ENCODE peak calls at places on chromosomes 4 and X, in five cellular contexts. W is tibial nerve; Z is hepatocyte; N is pancreas; Q is effector memory CD4-positive, alpha-beta T cell. X is an unnamed sample.
A peak's percentile ranks its signal among the peaks of the same experiment; 100 is the strongest.

GRCh38 chrX:56462389-56462788 is 101.0 kb upstream of the UBQLN2 start:
- DNase-seq in W (no peak), Z (no peak), N (no peak), Q (no peak), X (no peak)

GRCh38 chrX:38860106-38861013 is 59.1 kb downstream of the MID1IP1 start:
- DNase-seq in W (no peak), Z (no peak), N (no peak), Q (no peak), X (no peak)

GRCh38 chr4:88755454-88755853 is 57.8 kb upstream of the NAP1L5 start:
- DNase-seq in W (no peak), Z (no peak), N (no peak), Q (no peak), X (no peak)

GRCh38 chrX:7120578-7121219 is 26.8 kb upstream of the STS start:
- DNase-seq in W (no peak), Z (peak; percentile 23), N (no peak), Q (no peak), X (no peak)

GRCh38 chr4:72312032-72312650 is 256.9 kb downstream of the ADAMTS3 start:
- DNase-seq in W (peak; percentile 72), Z (peak; percentile 55), N (no peak), Q (no peak), X (no peak)

GRCh38 chr4:73847507-73848182 is 5.5 kb upstream of the PF4V1 start:
- DNase-seq in W (no peak), Z (no peak), N (no peak), Q (no peak), X (no peak)

GRCh38 chr4:185020863-185021761 is 2.8 kb downstream of the HELT start:
- DNase-seq in W (no peak), Z (no peak), N (no peak), Q (no peak), X (no peak)

GRCh38 chr4:66169341-66169740 is 499.1 kb upstream of the EPHA5 start:
- DNase-seq in W (no peak), Z (no peak), N (no peak), Q (no peak), X (no peak)

GRCh38 chr4:153603258-153603657 is 80.8 kb upstream of the TLR2 start:
- DNase-seq in W (no peak), Z (no peak), N (no peak), Q (no peak), X (no peak)

GRCh38 chr4:76212851-76213414 is 691 bp downstream of the SCARB2 start:
- DNase-seq in W (no peak), Z (no peak), N (no peak), Q (peak; percentile 43), X (peak; percentile 20)

GRCh38 chr4:1822568-1823544 is 29.8 kb downstream of the FGFR3 start:
- DNase-seq in W (no peak), Z (no peak), N (no peak), Q (no peak), X (no peak)

GRCh38 chrX:118824173-118824782 is 654 bp downstream of the ZCCHC12 start:
- DNase-seq in W (no peak), Z (no peak), N (no peak), Q (no peak), X (no peak)

GRCh38 chrX:155246748-155247147 is 17.5 kb downstream of the RAB39B start:
- DNase-seq in W (no peak), Z (no peak), N (no peak), Q (no peak), X (no peak)

GRCh38 chr4:17780461-17781071 is 855 bp downstream of the FAM184B start:
- DNase-seq in W (no peak), Z (no peak), N (no peak), Q (no peak), X (no peak)

GRCh38 chr4:149531861-149532260 is 283.8 kb downstream of the IQCM start:
- DNase-seq in W (no peak), Z (peak; percentile 21), N (no peak), Q (no peak), X (no peak)

GRCh38 chr4:24244663-24245519 is 339.5 kb downstream of the DHX15 start:
- DNase-seq in W (peak; percentile 23), Z (no peak), N (no peak), Q (no peak), X (no peak)

GRCh38 chr4:79241846-79242245 is 84.0 kb downstream of the NAA11 start:
- DNase-seq in W (no peak), Z (no peak), N (no peak), Q (no peak), X (no peak)

GRCh38 chr4:65050786-65051185 is 619.5 kb downstream of the EPHA5 start:
- DNase-seq in W (no peak), Z (peak; percentile 9), N (no peak), Q (no peak), X (no peak)

GRCh38 chr4:10204401-10205058 is 87.9 kb upstream of the WDR1 start:
- DNase-seq in W (no peak), Z (no peak), N (no peak), Q (no peak), X (no peak)

GRCh38 chr4:7262134-7262533 is 69.8 kb downstream of the SORCS2 start:
- DNase-seq in W (no peak), Z (no peak), N (no peak), Q (no peak), X (no peak)

GRCh38 chr4:7260569-7260968 is 68.2 kb downstream of the SORCS2 start:
- DNase-seq in W (no peak), Z (no peak), N (no peak), Q (no peak), X (no peak)

GRCh38 chr4:7259039-7259438 is 66.7 kb downstream of the SORCS2 start:
- DNase-seq in W (no peak), Z (no peak), N (no peak), Q (no peak), X (no peak)

GRCh38 chr4:7263166-7263565 is 70.8 kb downstream of the SORCS2 start:
- DNase-seq in W (no peak), Z (no peak), N (no peak), Q (no peak), X (no peak)

GRCh38 chr4:7261174-7261573 is 68.8 kb downstream of the SORCS2 start:
- DNase-seq in W (no peak), Z (no peak), N (no peak), Q (no peak), X (no peak)
- H3K27ac ChIP-seq in W (no peak overlapping the region), Z (no peak overlapping the region), N (no peak overlapping the region), Q (no peak overlapping the region), X (no peak overlapping the region)

GRCh38 chr4:41982716-41983115 is 1.2 kb downstream of the DCAF4L1 start:
- DNase-seq in W (no peak), Z (no peak), N (no peak), Q (no peak), X (no peak)

GRCh38 chr4:41990029-41990382 is 324 bp upstream of the SLC30A9 start:
- DNase-seq in W (no peak), Z (no peak), N (no peak), Q (no peak), X (no peak)

GRCh38 chr4:41990383-41991111 is at the start of gene SLC30A9:
- DNase-seq in W (peak; percentile 95), Z (peak; percentile 97), N (peak; percentile 96), Q (peak; percentile 89), X (peak; percentile 93)

GRCh38 chr4:41981456-41981855 is at the start of gene DCAF4L1:
- DNase-seq in W (no peak), Z (no peak), N (no peak), Q (no peak), X (no peak)

DNA sequence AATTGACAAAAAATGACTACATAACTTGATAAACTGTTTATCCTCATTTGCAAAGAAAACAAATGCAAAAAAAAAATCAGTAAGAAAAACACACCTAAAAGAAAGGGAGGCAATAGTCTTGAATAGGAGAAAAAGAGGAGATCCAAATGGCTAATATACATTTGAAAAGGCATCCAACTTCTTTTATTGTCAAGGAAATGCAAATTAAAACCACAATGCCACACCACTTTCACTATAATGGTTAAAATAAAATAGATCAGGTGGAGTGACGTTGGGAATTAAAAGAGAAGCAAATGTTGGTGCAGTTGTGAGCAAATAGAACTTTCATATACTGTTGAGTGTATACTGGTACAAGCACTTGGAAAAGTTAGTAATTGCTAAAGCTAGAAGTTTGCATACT is 3.6 kb downstream of the DCAF4L1 start:
- DNase-seq in W (no peak), Z (no peak), N (no peak), Q (no peak), X (no peak)
- H3K4me3 ChIP-seq in W (no peak overlapping the region), Z (no peak overlapping the region), N (no peak overlapping the region), Q (no peak overlapping the region), X (no peak overlapping the region)

DNA sequence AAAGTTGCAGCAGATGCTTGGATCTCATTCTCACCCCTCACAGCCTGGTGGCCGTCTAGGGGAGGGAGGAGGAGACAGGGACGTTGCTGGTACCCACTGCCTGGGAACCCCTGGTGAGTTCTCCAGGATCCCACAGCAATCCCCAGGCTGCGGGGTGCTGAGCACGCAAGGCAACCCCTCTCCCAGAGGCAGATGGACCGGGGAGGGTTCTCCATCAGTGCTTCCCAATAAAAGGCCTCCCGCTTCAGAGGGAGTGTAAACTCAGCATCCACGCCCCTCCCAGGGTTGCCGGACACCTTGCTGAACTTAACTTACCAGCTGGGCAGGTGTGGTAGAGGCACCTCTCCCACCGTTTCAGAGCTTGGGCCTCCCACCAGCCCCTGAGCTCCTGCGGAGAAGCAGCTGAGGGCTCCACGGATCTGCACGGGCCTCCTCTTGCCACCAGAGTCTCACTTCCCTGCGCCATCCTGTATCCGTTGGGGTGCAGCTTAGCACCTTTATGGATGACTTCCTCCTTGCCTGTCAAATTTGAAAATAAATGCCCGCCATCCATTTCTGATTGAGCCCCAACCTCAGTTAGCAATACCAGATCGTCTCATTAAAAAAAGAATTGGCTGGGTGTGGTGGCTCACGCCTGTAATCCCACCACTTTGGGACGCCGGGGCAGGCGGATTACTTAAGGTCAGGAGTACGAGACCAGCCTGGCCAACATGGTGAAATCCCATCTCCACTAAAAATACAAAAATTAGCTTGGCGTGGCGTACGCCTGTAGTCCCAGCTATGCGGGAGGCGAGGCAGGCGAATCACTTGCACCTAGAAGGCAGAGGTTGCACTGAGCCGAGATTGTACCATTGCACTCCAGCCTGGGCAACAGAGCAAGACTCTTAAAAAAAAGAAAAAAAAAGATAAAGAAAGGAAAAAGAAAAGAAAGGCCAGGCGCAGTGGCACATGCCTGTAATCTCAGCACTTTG is 14.8 kb upstream of the TBC1D14 start:
- DNase-seq in W (no peak), Z (no peak), N (no peak), Q (no peak), X (no peak)
- H3K4me1 ChIP-seq in W (peaks cover 18% of the 10 kb centered on the region), Z (peaks cover 28% of the 10 kb centered on the region), N (no peaks in the 10 kb centered on the region), Q (peaks cover 22% of the 10 kb centered on the region), X (peaks cover 35% of the 10 kb centered on the region)

DNA sequence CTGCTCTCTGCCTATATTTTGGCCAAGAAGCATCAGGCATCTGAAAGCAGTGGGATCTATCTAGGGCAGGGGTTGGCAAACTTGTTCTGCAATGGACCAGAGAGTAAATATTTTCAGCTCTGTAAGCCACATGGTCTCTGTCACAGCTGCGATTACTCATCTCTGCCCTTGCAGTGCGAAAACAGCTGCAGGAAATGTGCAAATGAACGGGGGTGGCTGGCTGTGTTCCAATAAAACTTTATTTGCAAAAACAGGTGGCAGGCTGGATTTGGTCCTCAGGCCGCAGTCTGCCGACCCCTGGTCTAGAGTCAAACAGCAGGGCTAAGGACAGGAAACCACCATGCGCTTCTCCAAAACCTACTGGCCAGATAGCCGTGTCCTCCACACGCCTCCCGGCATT is 48.6 kb downstream of the ACOX3 start:
- DNase-seq in W (peak; percentile 45), Z (no peak), N (no peak), Q (no peak), X (no peak)
- H3K27ac ChIP-seq in W (no peak overlapping the region), Z (no peak overlapping the region), N (no peak overlapping the region), Q (no peak overlapping the region), X (no peak overlapping the region)